ENCODE peak calls at places on chromosome 15, in four cellular contexts. Q is A549, N is cardiac muscle cell, A is heart right ventricle. O is an unnamed sample.
A peak's percentile ranks its signal among the peaks of the same experiment; 100 is the strongest.

GRCh38 chr15:100249096-100249815 is 92.5 kb downstream of the ADAMTS17 start:
- DNase-seq in Q (no peak), A (no peak), N (no peak), O (no peak)

GRCh38 chr15:101538177-101538576 is 48.7 kb upstream of the PCSK6 start:
- DNase-seq in A (no peak), N (no peak), Q (no peak), O (no peak)

GRCh38 chr15:78092111-78093041 is at the start of gene SH2D7:
- DNase-seq in N (no peak), Q (no peak), A (no peak), O (no peak)

GRCh38 chr15:27492021-27492621 is 521.1 kb downstream of the GABRG3 start:
- DNase-seq in A (no peak), Q (no peak), N (no peak), O (no peak)

GRCh38 chr15:63374686-63375520 is 6.7 kb downstream of the CA12 start:
- DNase-seq in Q (no peak), N (peak; percentile 48), A (no peak), O (no peak)

GRCh38 chr15:69313437-69314000 is 14.8 kb downstream of the PAQR5 start:
- DNase-seq in A (no peak), N (no peak), Q (no peak), O (no peak)

GRCh38 chr15:42118650-42119531 is 24.5 kb upstream of the PLA2G4D start:
- DNase-seq in Q (no peak), A (no peak), N (peak; percentile 53), O (no peak)

GRCh38 chr15:79311901-79312553 is 1.1 kb downstream of the TMED3 start:
- DNase-seq in Q (no peak), N (no peak), A (no peak), O (no peak)

GRCh38 chr15:81256916-81257315 is 60.2 kb downstream of the IL16 start:
- DNase-seq in A (no peak), Q (no peak), N (no peak), O (no peak)

DNA sequence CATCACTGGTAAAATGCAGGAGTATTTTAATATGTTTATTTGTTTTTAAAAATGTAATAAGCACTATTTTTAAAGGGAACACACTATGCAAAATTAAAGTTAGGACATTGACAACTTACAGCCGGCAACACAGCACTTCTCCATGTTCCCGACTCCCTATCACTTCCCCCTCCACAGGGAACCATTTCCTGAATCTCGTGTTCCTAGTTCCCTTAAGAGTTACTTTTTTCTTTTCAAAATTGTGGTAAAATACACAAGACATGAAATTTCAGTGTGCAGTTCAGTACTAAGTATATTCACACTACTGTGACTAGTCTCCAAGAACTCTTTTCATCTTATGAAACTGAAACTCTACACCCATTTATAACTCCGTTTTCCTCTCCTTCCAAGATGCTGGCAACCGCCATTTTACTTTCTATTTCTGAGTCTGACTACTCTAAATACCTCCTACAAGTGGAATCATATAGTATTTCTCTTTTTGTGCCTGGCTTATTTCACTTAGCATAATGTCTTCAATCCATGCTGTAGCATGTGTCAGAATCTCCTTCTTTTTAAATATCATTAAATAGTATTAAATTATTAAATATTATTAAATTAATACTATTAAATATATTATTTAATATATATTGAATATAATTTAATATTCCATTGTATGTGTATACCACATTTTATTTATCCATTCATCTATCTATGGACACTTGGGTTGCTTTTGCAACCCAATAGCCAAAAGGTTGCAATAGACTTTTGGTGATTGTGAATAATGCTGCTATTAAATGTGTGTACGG is 25.9 kb upstream of the UBE2Q2 start:
- DNase-seq in N (no peak), Q (no peak), A (no peak), O (no peak)
- H3K27ac ChIP-seq in N (no peak overlapping the region), Q (peak overlapping the region; percentile 23), A (no peak overlapping the region), O (no peak overlapping the region)

DNA sequence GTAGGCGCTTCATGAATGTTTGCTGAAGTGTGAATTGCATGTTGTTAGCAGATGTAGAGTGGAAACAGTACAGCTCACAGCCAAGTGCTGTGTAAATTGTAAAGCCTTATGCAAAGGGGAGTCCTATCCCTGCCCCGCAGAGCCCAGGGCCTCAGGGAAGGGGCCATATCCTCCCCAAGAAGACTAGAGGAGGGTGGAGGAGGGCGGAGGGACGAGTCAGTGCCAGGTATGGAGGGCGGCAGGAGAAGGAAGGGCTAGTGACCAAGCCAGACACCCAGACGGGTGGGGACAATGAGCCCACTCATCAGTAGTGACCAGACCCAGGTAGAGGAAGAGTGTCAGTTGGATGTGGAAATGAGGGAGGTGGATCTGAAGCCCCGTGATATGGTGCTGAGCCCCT is 45.2 kb downstream of the ZNF710 start:
- DNase-seq in N (no peak), Q (no peak), A (no peak), O (no peak)
- H3K4me1 ChIP-seq in N (peaks cover 18% of the 10 kb centered on the region), Q (no peaks in the 10 kb centered on the region), A (no peaks in the 10 kb centered on the region), O (no peaks in the 10 kb centered on the region)

DNA sequence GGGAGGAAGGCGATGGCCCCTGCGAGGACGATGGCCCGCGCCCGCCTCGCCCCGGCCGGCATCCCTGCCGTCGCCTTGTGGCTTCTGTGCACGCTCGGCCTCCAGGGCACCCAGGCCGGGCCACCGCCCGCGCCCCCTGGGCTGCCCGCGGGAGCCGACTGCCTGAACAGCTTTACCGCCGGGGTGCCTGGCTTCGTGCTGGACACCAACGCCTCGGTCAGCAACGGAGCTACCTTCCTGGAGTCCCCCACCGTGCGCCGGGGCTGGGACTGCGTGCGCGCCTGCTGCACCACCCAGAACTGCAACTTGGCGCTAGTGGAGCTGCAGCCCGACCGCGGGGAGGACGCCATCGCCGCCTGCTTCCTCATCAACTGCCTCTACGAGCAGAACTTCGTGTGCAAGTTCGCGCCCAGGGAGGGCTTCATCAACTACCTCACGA is 714 bp downstream of the SPINT1 start:
- DNase-seq in A (peak; percentile 27), Q (no peak), N (no peak), O (peak; percentile 53)
- H3K4me3 ChIP-seq in A (peak overlapping the region; percentile 55), Q (peak overlapping the region; percentile 54), N (peak overlapping the region; percentile 39), O (peak overlapping the region; percentile 58)

DNA sequence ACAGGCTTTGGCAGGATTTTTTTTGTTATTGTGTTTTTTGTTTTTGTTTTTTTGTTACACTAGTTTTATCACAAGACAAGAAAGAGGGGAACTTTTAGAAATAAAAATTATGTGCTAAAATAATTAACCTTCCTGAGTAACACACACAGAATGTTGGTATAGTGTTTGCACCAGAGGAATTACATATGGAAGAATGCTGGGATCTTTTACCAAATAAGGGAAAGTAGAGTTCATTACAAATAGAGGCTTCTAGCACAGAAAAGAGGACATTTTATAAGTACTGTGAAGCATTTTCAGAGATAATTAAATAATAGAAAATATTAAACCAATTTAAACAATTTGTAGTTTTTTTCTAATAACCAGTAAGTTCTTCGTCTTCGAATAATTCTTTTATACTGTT is 116.0 kb downstream of the IGF1R start:
- DNase-seq in N (no peak), A (no peak), Q (no peak), O (no peak)
- H3K27ac ChIP-seq in N (peak overlapping the region; percentile 17), A (no peak overlapping the region), Q (no peak overlapping the region), O (no peak overlapping the region)

DNA sequence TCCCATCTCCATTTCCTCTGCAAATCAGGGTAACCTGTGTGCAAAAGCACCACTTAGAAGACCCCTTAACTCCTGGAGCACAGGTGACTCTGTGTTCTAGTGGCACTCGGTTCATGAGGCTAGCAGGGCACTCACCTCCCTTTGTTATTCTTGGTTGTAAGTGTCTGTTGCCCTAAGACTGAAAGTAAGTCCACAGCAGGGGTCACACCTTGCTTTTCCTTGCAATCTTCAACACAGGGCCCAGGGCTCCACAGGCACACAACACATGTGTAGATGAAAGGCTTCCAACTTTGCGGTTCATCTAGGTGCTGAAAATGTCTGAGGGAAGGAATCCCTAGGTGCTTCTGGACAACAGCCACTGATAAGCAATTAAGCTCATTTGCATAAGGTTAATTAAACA is 2.9 kb downstream of the RNU6-1 start:
- DNase-seq in Q (no peak), A (no peak), N (no peak), O (no peak)
- H3K4me1 ChIP-seq in Q (peaks cover 24% of the 10 kb centered on the region), A (peaks cover 56% of the 10 kb centered on the region), N (peaks cover 29% of the 10 kb centered on the region), O (peaks cover 37% of the 10 kb centered on the region)

DNA sequence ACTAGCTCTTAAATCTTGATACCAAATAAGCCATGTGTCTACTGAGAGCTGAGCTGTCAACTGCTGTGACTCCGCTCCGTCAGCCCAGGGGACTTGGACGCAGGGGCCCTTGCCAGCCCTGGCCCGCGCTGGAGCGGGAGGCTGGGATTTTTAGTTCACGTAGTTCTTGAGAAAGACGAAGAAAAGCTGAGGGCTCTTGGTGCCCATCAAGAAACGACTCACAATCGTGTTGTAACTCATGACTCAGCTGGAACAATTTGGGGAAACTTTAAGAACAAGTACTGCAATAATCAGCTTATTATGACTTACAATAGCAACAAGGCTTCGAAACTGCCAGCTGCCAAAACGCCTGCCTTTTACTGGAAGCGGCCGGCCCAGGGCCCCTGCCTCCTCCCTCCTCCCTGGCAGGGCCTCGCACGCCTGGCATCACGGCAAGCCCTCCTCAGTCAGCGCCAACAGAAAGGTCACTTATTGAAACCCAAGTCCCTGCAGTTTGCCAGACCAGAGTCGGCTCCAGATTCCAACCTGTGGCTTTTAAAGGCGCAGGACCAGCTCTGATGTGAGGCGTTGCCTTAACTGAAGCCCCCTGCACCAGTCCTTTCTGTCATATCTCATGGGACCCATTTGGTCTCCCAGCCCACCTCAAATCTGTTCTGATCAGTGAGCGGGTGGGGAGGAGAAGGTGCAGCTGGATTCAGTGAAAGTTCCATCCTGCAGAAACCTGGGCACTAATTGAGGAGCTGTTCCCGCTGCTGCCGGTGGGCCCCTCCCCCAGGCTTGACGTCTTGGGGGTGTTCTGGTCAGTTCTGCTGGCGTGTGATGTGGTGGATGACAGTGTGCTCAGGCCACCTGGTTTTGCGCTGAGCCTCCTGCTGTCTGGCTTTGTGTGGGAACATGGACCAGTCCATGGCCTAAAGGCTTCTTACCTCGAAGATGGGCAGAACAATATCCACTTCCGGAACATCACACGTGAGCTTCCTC is 60.1 kb downstream of the RGMA start:
- DNase-seq in A (peak; percentile 86), N (no peak), Q (no peak), O (no peak)
- H3K4me3 ChIP-seq in A (no peak overlapping the region), N (no peak overlapping the region), Q (no peak overlapping the region), O (no peak overlapping the region)

GRCh38 chr15:61644550-61644949 is 415.4 kb upstream of the RORA start:
- DNase-seq in N (no peak), Q (no peak), A (no peak), O (no peak)

GRCh38 chr15:61634837-61635236 is 405.7 kb upstream of the RORA start:
- DNase-seq in N (no peak), Q (no peak), A (no peak), O (no peak)

GRCh38 chr15:61641645-61642044 is 412.5 kb upstream of the RORA start:
- DNase-seq in A (no peak), N (no peak), Q (no peak), O (no peak)

GRCh38 chr15:61639491-61639890 is 410.4 kb upstream of the RORA start:
- DNase-seq in Q (no peak), N (peak; percentile 51), A (no peak), O (no peak)

GRCh38 chr15:61640751-61641150 is 411.6 kb upstream of the RORA start:
- DNase-seq in N (no peak), A (no peak), Q (no peak), O (no peak)
- H3K27ac ChIP-seq in N (no peak overlapping the region), A (no peak overlapping the region), Q (no peak overlapping the region), O (no peak overlapping the region)

O was measured in naive thymus-derived CD4-positive, alpha-beta T cell.